ENCODE peak calls at places on chromosomes 6 and 20, in four cellular contexts. R is A549, H is K562, X is HepG2. G is an unnamed sample.
A peak's percentile ranks its signal among the peaks of the same experiment; 100 is the strongest.

GRCh38 chr6:71387179-71387578 is 98.6 kb downstream of the OGFRL1 start:
- DNase-seq in R (no peak), X (no peak), H (no peak), G (no peak)

GRCh38 chr6:52890018-52890417 is 19.5 kb downstream of the GSTA3 start:
- DNase-seq in R (no peak), H (no peak), X (no peak), G (no peak)

GRCh38 chr6:119138906-119139541 is 60.6 kb upstream of the FAM184A start:
- DNase-seq in H (peak; percentile 86), R (no peak), X (no peak), G (no peak)

GRCh38 chr6:15344186-15344506 is 98.3 kb downstream of the JARID2 start:
- DNase-seq in R (no peak), X (no peak), H (no peak), G (no peak)

GRCh38 chr20:19817017-19817416 is 59.0 kb downstream of the RIN2 start:
- DNase-seq in X (peak; percentile 57), R (peak; percentile 88), H (no peak), G (no peak)

GRCh38 chr6:3324262-3324942 is 65.7 kb downstream of the PSMG4 start:
- DNase-seq in R (peak; percentile 73), H (peak; percentile 88), X (peak; percentile 17), G (no peak)

GRCh38 chr6:158854214-158855101 is 35.3 kb upstream of the EZR start:
- DNase-seq in X (peak; percentile 35), H (peak; percentile 83), R (no peak), G (peak; percentile 52)

GRCh38 chr20:6575912-6576391 is 191.5 kb upstream of the BMP2 start:
- DNase-seq in X (peak; percentile 52), H (peak; percentile 4), R (no peak), G (no peak)

GRCh38 chr6:20840675-20841074 is 306.4 kb downstream of the CDKAL1 start:
- DNase-seq in X (no peak), R (no peak), H (no peak), G (no peak)

GRCh38 chr6:132730560-132730959 is 16.7 kb upstream of the VNN1 start:
- DNase-seq in X (no peak), H (no peak), R (peak; percentile 62), G (no peak)

GRCh38 chr20:14093652-14094051 is 98.3 kb downstream of the MACROD2 start:
- DNase-seq in R (no peak), H (no peak), X (no peak), G (no peak)

GRCh38 chr6:116676021-116676420 is 5.0 kb upstream of the KPNA5 start:
- DNase-seq in H (no peak), R (no peak), X (no peak), G (no peak)

GRCh38 chr6:30829639-30830250 is 54.6 kb upstream of the DDR1 start:
- DNase-seq in X (peak; percentile 63), H (no peak), R (no peak), G (peak; percentile 44)

GRCh38 chr6:159594106-159594749 is 98.8 kb downstream of the SOD2 start:
- DNase-seq in X (no peak), R (no peak), H (no peak), G (no peak)

GRCh38 chr6:97668716-97669115 is 385.7 kb upstream of the MMS22L start:
- DNase-seq in X (no peak), R (no peak), H (no peak), G (no peak)

GRCh38 chr6:138468320-138469015 is 30.8 kb downstream of the NHSL1 start:
- DNase-seq in X (peak; percentile 89), R (peak; percentile 86), H (no peak), G (no peak)

GRCh38 chr20:9493818-9494217 is 20.6 kb upstream of the LAMP5 start:
- DNase-seq in H (no peak), X (no peak), R (no peak), G (no peak)

GRCh38 chr6:43089874-43090556 is 13.9 kb downstream of the PTK7 start:
- DNase-seq in H (no peak), R (no peak), X (peak; percentile 95), G (no peak)

GRCh38 chr6:42674780-42675179 is 47.6 kb downstream of the PRPH2 start:
- DNase-seq in X (no peak), R (no peak), H (no peak), G (no peak)

DNA sequence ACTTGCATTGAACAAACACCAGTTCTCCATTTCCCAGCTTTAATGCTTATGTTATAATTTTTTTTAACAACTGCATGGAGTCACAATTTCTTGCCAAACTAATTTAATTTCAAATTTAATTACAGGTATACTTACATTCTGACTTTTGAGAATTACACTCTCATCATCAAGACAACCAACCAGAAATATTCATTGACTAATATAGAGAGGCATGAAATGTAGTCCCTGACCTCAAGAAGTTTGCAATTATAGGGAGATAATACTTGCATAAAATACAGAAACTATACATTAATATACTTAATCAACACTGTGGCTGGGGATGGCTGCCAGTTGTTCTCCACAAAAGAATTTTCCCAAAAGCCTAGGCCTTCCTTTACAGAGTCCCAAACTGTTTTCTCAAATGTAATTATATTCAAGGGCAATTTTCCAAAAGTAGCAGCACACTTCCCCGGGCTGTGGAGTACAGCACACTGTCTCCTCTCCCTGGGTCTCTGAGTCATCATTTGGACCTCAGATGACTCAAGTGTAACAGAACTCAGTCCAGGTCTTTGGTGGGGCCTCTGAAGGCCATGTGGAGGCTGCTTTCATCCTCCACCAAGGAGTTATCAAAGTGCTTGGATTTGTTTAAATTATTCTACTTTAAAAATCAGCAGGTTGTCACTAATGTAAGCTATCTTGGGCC is 114.1 kb downstream of the KIF16B start:
- DNase-seq in R (peak; percentile 42), H (peak; percentile 29), X (no peak), G (no peak)
- TF ChIP-seq HMGXB4 in R (no peak), H (no peak), X (no peak), G (no peak)

GRCh38 chr20:51456511-51457280 is 85.8 kb downstream of the NFATC2 start:
- DNase-seq in H (peak; percentile 52), R (peak; percentile 96), X (peak; percentile 78), G (peak; percentile 40)

GRCh38 chr20:51458751-51459439 is 83.6 kb downstream of the NFATC2 start:
- DNase-seq in X (no peak), H (no peak), R (no peak), G (no peak)

GRCh38 chr20:51460163-51460562 is 82.4 kb downstream of the NFATC2 start:
- DNase-seq in H (no peak), R (no peak), X (no peak), G (no peak)

GRCh38 chr20:51454250-51454865 is 88.2 kb downstream of the NFATC2 start:
- DNase-seq in X (no peak), R (no peak), H (no peak), G (no peak)

DNA sequence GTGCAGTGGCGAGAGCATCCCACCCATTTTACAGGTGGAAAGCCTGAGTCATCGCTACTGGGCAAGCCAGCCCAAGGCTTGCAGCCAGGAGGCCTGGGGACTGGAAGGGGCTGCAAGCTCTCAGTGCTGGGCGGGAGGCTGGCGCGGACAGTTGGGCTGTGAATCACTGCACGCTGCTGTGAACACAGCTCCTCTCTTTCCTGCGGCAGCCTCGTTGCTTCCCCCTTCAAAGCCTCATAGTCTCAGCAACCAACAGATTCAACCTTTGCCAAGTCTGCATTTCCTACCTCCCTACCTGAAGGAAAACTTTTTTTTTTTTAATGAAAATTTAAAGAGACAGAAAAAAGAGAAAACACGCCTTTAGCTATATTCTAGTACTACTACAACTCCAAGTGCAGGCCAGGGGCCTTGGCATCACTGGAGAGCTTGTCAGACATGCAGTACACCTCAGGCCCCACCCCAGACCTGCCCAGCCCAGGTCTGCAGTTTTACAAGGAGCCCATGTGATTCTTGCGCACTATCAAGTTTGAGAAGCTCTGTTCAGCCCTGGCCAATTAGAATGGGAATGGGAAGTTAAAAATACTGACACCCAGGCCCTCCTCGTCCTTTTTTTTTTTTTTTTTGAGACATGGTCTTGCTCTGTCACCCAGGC is 85.1 kb downstream of the NFATC2 start:
- DNase-seq in X (no peak), H (no peak), R (peak; percentile 76), G (no peak)
- TF ChIP-seq HMGXB4 in X (no peak), H (no peak), R (no peak), G (no peak)

DNA sequence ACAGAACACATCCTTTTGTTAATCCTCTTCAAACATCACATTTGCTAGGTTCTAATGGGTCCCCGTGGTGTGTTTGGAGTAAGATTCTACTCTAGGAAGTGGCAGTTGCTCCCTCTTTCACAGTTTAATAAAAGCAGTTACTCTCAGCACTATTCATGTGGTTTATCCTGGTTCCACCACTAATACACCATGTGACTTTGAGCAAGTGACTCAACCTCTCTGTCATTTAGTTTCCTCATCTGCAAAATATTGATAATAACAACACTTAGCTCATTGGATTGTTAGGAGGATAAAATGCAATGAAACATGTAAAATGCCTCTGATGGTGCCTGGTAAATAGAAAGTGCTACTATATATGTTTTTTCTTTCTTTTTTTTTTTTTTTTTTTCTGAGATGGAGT is 488.0 kb upstream of the NOX3 start:
- DNase-seq in H (no peak), R (no peak), X (no peak), G (no peak)
- TF ChIP-seq HMGXB4 in H (no peak), R (no peak), X (no peak), G (no peak)

GRCh38 chr20:36728986-36729385 is 16.9 kb downstream of the NDRG3 start:
- DNase-seq in X (peak; percentile 29), H (peak; percentile 30), R (peak; percentile 34), G (no peak)
- TF ChIP-seq HMGXB4 in X (no peak), H (no peak), R (no peak), G (no peak)

GRCh38 chr20:16926626-16927025 is 178.5 kb downstream of the OTOR start:
- DNase-seq in H (no peak), R (no peak), X (no peak), G (no peak)
- TF ChIP-seq HMGXB4 in H (no peak), R (no peak), X (no peak), G (no peak)

GRCh38 chr6:165571721-165572132 is 91.3 kb downstream of the PDE10A start:
- DNase-seq in H (no peak), R (no peak), X (no peak), G (no peak)
- TF ChIP-seq HMGXB4 in H (no peak), R (no peak), X (no peak), G (no peak)

GRCh38 chr20:46145646-46146045 is 27.5 kb downstream of the CD40 start:
- DNase-seq in H (no peak), R (no peak), X (no peak), G (no peak)

GRCh38 chr20:46139908-46140482 is 21.9 kb downstream of the CD40 start:
- DNase-seq in H (no peak), X (no peak), R (no peak), G (peak; percentile 42)

GRCh38 chr20:46148313-46149213 is 30.4 kb downstream of the CD40 start:
- DNase-seq in H (no peak), X (no peak), R (no peak), G (no peak)

GRCh38 chr20:46142124-46142523 is 24.0 kb downstream of the CD40 start:
- DNase-seq in X (no peak), H (no peak), R (no peak), G (no peak)

GRCh38 chr20:46144626-46145025 is 26.5 kb downstream of the CD40 start:
- DNase-seq in X (no peak), R (no peak), H (no peak), G (no peak)
- TF ChIP-seq HMGXB4 in X (no peak), R (no peak), H (no peak), G (no peak)

DNA sequence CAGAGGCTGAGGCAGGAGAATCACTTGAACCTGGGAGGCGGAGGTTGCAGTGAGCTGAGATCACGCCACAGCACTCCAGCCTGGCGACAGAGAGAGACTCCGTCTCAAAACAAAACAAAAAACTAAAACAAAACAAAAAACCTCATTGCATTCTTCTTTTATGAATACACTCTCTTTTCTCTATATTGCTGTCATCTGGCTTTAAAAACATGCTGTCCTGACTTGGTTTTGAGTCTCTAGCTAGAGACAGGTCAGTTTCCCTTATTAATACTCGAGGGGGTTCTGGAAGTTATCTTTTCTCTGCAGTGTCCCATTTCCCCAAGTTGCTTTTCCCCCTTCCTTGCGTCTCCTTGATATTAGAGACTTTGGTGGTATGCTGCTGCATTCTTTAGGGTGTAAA is 50.9 kb downstream of the RIOK1 start:
- DNase-seq in H (no peak), X (no peak), R (no peak), G (no peak)
- TF ChIP-seq HMGXB4 in H (no peak), X (no peak), R (no peak), G (no peak)

GRCh38 chr20:43736588-43737091 is 9.8 kb upstream of the GTSF1L start:
- DNase-seq in H (peak; percentile 34), X (no peak), R (no peak), G (peak; percentile 25)
- TF ChIP-seq HMGXB4 in H (no peak), X (no peak), R (no peak), G (no peak)

G was measured in WTC11.